ENCODE peak calls at places on chromosomes 7 and 10, in four cellular contexts. One of them, this sample, is unnamed.
A peak's percentile ranks its signal among the peaks of the same experiment; 100 is the strongest.

GRCh38 chr7:5692112-5692844 is 89.2 kb downstream of the RNF216 start:
- DNase-seq in uterus: peak; percentile 93
- DNase-seq in prostate gland: peak; percentile 40
- DNase-seq in adrenal gland: peak; percentile 56
- DNase-seq in this sample: peak; percentile 96

GRCh38 chr10:68027429-68027828 is 47.7 kb downstream of the HERC4 start:
- DNase-seq in prostate gland: no peak
- DNase-seq in uterus: no peak
- DNase-seq in adrenal gland: no peak
- DNase-seq in this sample: no peak

GRCh38 chr7:33886100-33886623 is 19.2 kb upstream of the BMPER start:
- DNase-seq in uterus: no peak
- DNase-seq in prostate gland: no peak
- DNase-seq in adrenal gland: no peak
- DNase-seq in this sample: peak; percentile 79

GRCh38 chr7:131189488-131189887 is 138.2 kb upstream of the MKLN1 start:
- DNase-seq in uterus: no peak
- DNase-seq in adrenal gland: no peak
- DNase-seq in prostate gland: no peak
- DNase-seq in this sample: no peak

GRCh38 chr10:16521311-16522016 is at the start of gene C1QL3:
- DNase-seq in uterus: no peak
- DNase-seq in adrenal gland: no peak
- DNase-seq in prostate gland: no peak
- DNase-seq in this sample: no peak

GRCh38 chr7:151186640-151187408 is at the start of gene ASB10:
- DNase-seq in adrenal gland: no peak
- DNase-seq in prostate gland: no peak
- DNase-seq in uterus: no peak
- DNase-seq in this sample: no peak

GRCh38 chr10:99534939-99535763 is 2.4 kb downstream of the NKX2-3 start:
- DNase-seq in prostate gland: no peak
- DNase-seq in adrenal gland: no peak
- DNase-seq in uterus: no peak
- DNase-seq in this sample: no peak

GRCh38 chr10:88833156-88833555 is 18.5 kb downstream of the ANKRD22 start:
- DNase-seq in adrenal gland: no peak
- DNase-seq in prostate gland: no peak
- DNase-seq in uterus: no peak
- DNase-seq in this sample: no peak

GRCh38 chr7:82183633-82184032 is 259.9 kb downstream of the CACNA2D1 start:
- DNase-seq in adrenal gland: no peak
- DNase-seq in prostate gland: no peak
- DNase-seq in uterus: no peak
- DNase-seq in this sample: no peak

GRCh38 chr7:739455-739963 is 12.4 kb upstream of the PRKAR1B start:
- DNase-seq in adrenal gland: peak; percentile 12
- DNase-seq in uterus: no peak
- DNase-seq in prostate gland: no peak
- DNase-seq in this sample: no peak

GRCh38 chr10:128569546-128569945 is 443.3 kb upstream of the MKI67 start:
- DNase-seq in prostate gland: no peak
- DNase-seq in uterus: no peak
- DNase-seq in adrenal gland: no peak
- DNase-seq in this sample: peak; percentile 75

GRCh38 chr10:12704488-12704887 is 297.0 kb downstream of the CCDC3 start:
- DNase-seq in prostate gland: no peak
- DNase-seq in adrenal gland: no peak
- DNase-seq in uterus: no peak
- DNase-seq in this sample: no peak

GRCh38 chr10:130687566-130687965 is 551.4 kb downstream of the GLRX3 start:
- DNase-seq in uterus: no peak
- DNase-seq in prostate gland: no peak
- DNase-seq in adrenal gland: no peak
- DNase-seq in this sample: no peak

GRCh38 chr7:130695840-130696239 is 9.5 kb upstream of the TSGA13 start:
- DNase-seq in adrenal gland: no peak
- DNase-seq in uterus: no peak
- DNase-seq in prostate gland: no peak
- DNase-seq in this sample: no peak

GRCh38 chr7:44097064-44097932 is 6.8 kb upstream of the AEBP1 start:
- DNase-seq in prostate gland: no peak
- DNase-seq in adrenal gland: no peak
- DNase-seq in uterus: peak; percentile 12
- DNase-seq in this sample: no peak

GRCh38 chr10:132587175-132587574 is 49.6 kb downstream of the INPP5A start:
- DNase-seq in adrenal gland: no peak
- DNase-seq in prostate gland: no peak
- DNase-seq in uterus: no peak
- DNase-seq in this sample: no peak

GRCh38 chr7:142334806-142335205 is 76.9 kb upstream of the PRSS58 start:
- DNase-seq in adrenal gland: no peak
- DNase-seq in prostate gland: no peak
- DNase-seq in uterus: no peak
- DNase-seq in this sample: no peak

GRCh38 chr7:129864042-129864441 is 88.7 kb downstream of the UBE2H start:
- DNase-seq in adrenal gland: no peak
- DNase-seq in prostate gland: peak; percentile 78
- DNase-seq in uterus: peak; percentile 57
- DNase-seq in this sample: no peak

GRCh38 chr7:129535896-129536295 is 33.6 kb downstream of the SMKR1 start:
- DNase-seq in adrenal gland: no peak
- DNase-seq in prostate gland: no peak
- DNase-seq in uterus: no peak
- DNase-seq in this sample: no peak

GRCh38 chr10:102114861-102115618 is 5.1 kb downstream of the LDB1 start:
- DNase-seq in prostate gland: peak; percentile 91
- DNase-seq in adrenal gland: peak; percentile 92
- DNase-seq in uterus: peak; percentile 88
- DNase-seq in this sample: peak; percentile 97
- TF ChIP-seq POLR2A in prostate gland: peak; percentile 93
- TF ChIP-seq POLR2A in adrenal gland: peak; percentile 85
- TF ChIP-seq POLR2A in uterus: peak; percentile 59
- TF ChIP-seq POLR2A in this sample: no peak

GRCh38 chr7:155511597-155511996 is 34.8 kb downstream of the CNPY1 start:
- DNase-seq in uterus: no peak
- DNase-seq in adrenal gland: no peak
- DNase-seq in prostate gland: no peak
- DNase-seq in this sample: no peak

GRCh38 chr7:155510975-155511595 is 35.3 kb downstream of the CNPY1 start:
- DNase-seq in adrenal gland: no peak
- DNase-seq in prostate gland: no peak
- DNase-seq in uterus: no peak
- DNase-seq in this sample: no peak

GRCh38 chr7:155509025-155509724 is 37.2 kb downstream of the CNPY1 start:
- DNase-seq in adrenal gland: no peak
- DNase-seq in prostate gland: no peak
- DNase-seq in uterus: no peak
- DNase-seq in this sample: no peak

GRCh38 chr7:155508372-155509024 is 37.9 kb downstream of the CNPY1 start:
- DNase-seq in adrenal gland: no peak
- DNase-seq in prostate gland: no peak
- DNase-seq in uterus: no peak
- DNase-seq in this sample: no peak

GRCh38 chr7:155509725-155510551 is 36.4 kb downstream of the CNPY1 start:
- DNase-seq in uterus: no peak
- DNase-seq in prostate gland: no peak
- DNase-seq in adrenal gland: no peak
- DNase-seq in this sample: no peak
- H3K27me3 ChIP-seq in uterus: peaks cover 79% of the 10 kb centered on the region
- H3K27me3 ChIP-seq in prostate gland: peaks cover 51% of the 10 kb centered on the region
- H3K27me3 ChIP-seq in adrenal gland: peaks cover 64% of the 10 kb centered on the region
- H3K27me3 ChIP-seq in this sample: no peaks in the 10 kb centered on the region

DNA sequence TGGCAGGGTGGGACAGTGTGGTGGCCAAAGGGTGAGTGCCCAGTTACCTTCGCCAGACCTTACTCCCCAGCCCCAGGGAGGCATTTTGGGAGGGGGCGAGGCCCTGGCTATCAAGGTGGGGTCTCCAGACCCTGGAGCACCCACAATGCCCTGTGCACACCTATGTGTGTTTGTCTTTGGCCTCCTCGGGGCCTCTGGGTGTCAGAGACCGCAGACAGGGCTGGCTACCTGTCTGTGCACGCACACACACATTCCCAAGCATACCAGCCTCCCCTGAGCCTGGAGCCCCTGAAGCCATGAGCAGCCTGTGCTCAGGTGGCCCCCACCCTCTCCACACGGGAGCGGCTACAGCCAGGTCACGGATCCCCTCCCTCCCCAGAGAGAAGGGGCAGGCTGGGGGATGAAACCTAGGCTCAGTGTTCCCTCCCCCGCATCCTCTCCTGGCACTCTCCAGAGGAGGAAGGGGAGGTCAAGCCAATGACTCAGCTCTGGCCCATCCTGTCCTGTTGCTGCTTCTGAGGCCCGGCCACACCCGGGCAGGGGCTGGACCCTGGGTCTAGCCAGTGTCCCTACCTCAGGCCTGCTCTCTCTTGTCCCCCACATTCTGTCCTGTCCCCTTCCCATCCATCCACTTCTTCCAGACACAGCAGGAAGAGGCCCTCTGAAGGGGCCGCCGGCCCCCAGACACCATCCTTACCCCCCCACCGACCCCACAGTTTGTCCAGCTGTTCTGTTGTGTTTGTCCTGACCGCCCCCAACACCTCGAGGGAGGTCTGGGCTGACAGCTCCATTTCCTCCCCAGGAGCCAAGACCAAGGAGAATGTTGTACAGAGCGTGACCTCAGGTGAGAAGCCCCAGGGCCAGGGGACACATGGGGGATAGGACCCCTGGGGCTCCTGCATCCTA is 685 bp downstream of the SNCG start:
- DNase-seq in uterus: peak; percentile 84
- DNase-seq in prostate gland: no peak
- DNase-seq in adrenal gland: peak; percentile 71
- DNase-seq in this sample: no peak
- H3K4me1 ChIP-seq in uterus: peaks cover 10% of the 10 kb centered on the region
- H3K4me1 ChIP-seq in prostate gland: no peaks in the 10 kb centered on the region
- H3K4me1 ChIP-seq in adrenal gland: peaks cover 56% of the 10 kb centered on the region
- H3K4me1 ChIP-seq in this sample: peaks cover 65% of the 10 kb centered on the region

DNA sequence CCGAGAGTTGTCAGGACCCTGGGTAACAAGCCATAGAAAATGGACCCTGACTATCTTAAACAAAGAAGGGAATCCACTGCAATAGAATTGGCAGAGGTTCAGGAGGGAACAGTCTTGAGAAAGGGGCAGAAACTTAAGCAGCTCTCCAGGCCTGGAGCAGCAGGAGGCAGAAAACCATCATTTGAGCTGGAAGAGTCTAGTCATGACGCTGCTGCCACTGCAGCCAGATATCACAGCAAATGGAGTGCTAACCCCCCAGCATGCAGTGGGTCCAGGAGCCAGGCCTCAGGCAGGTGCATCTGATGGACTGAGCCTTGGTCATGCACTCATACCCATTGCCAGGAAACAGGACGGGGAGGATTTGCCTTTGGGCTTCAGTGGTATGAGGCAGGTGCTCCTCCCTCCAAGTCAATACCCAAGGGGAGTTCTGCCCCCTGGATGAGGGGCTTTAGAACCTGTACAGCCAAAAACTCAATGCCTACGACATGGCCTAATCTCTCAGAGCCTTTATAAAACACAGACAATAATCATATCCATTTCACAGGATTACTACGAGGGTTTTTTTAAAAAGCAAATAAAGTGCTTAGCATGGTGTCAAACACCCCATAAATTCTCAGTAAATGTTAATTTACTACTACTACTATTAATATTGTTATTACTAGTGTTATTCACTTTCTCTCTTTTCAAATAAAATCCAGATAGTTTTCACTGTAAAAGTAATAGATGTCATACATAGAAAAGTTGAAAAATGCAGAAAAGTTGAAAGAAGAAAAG is 30.7 kb downstream of the DUSP5 start:
- DNase-seq in adrenal gland: no peak
- DNase-seq in uterus: no peak
- DNase-seq in prostate gland: no peak
- DNase-seq in this sample: no peak
- TF ChIP-seq POLR2A in adrenal gland: no peak
- TF ChIP-seq POLR2A in uterus: no peak
- TF ChIP-seq POLR2A in prostate gland: no peak
- TF ChIP-seq POLR2A in this sample: no peak

DNA sequence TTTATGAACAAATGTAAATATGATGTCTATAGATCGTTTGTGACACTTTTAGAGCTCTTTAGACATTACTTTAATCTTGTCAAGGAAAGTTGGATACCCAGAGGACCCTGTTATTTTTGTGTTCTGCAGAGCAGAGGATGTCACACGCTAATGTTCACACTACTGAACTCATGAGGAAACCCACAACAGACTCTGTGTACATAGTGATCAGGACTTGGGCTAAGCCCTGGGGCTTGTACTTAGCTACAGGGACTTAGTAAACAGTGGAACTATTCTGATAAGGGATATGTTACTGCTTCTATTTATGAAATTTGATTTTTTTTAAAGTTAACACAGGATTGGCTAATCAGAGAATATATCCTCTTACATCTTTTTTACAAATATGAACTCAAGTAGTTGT is 36.1 kb upstream of the ZNF518A start:
- DNase-seq in uterus: no peak
- DNase-seq in prostate gland: no peak
- DNase-seq in adrenal gland: no peak
- DNase-seq in this sample: no peak
- H3K27me3 ChIP-seq in uterus: peaks cover 8% of the 10 kb centered on the region
- H3K27me3 ChIP-seq in prostate gland: peaks cover 6% of the 10 kb centered on the region
- H3K27me3 ChIP-seq in adrenal gland: peaks cover 42% of the 10 kb centered on the region
- H3K27me3 ChIP-seq in this sample: peaks cover 21% of the 10 kb centered on the region

GRCh38 chr10:3549118-3549517 is 235.9 kb downstream of the KLF6 start:
- DNase-seq in prostate gland: no peak
- DNase-seq in adrenal gland: no peak
- DNase-seq in uterus: no peak
- DNase-seq in this sample: no peak
- H3K4me1 ChIP-seq in prostate gland: no peaks in the 10 kb centered on the region
- H3K4me1 ChIP-seq in adrenal gland: no peaks in the 10 kb centered on the region
- H3K4me1 ChIP-seq in uterus: no peaks in the 10 kb centered on the region
- H3K4me1 ChIP-seq in this sample: peaks cover 6% of the 10 kb centered on the region

GRCh38 chr10:48481385-48481784 is 123.5 kb downstream of the ARHGAP22 start:
- DNase-seq in adrenal gland: no peak
- DNase-seq in prostate gland: no peak
- DNase-seq in uterus: no peak
- DNase-seq in this sample: no peak

GRCh38 chr10:48485711-48486110 is 119.2 kb downstream of the ARHGAP22 start:
- DNase-seq in adrenal gland: no peak
- DNase-seq in prostate gland: no peak
- DNase-seq in uterus: no peak
- DNase-seq in this sample: no peak

GRCh38 chr10:48487244-48487643 is 117.6 kb downstream of the ARHGAP22 start:
- DNase-seq in prostate gland: no peak
- DNase-seq in adrenal gland: no peak
- DNase-seq in uterus: no peak
- DNase-seq in this sample: no peak

GRCh38 chr10:48482207-48482606 is 122.7 kb downstream of the ARHGAP22 start:
- DNase-seq in adrenal gland: no peak
- DNase-seq in prostate gland: no peak
- DNase-seq in uterus: no peak
- DNase-seq in this sample: no peak

DNA sequence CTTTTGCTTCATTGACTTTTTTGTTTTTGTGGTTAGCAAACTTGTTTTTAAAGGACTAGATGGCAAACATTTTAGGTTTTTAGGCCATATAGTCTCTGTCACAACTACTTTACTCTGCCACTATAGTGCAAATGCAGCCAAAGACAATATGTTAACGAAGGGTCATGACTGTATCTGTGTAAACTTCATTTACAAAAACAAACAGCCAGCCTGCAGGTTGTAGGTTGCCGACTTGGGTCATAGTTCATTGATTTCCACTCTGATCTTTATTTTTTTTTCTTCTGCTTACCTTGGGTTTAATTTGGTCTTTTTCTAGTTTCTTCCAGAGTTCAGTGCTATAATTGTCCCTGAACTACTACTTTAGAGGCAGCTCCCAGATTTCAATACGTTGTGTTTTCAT is 120.0 kb downstream of the ARHGAP22 start:
- DNase-seq in uterus: no peak
- DNase-seq in prostate gland: no peak
- DNase-seq in adrenal gland: no peak
- DNase-seq in this sample: no peak
- TF ChIP-seq POLR2A in uterus: no peak
- TF ChIP-seq POLR2A in prostate gland: no peak
- TF ChIP-seq POLR2A in adrenal gland: no peak
- TF ChIP-seq POLR2A in this sample: no peak

This sample was measured in esophagus muscularis mucosa.